ENCODE peak calls at places on chromosomes 2 and 18, in seven cellular contexts. One of them, this sample, is unnamed.

GRCh38 chr2:169007941-169008340 is 23.2 kb downstream of the ABCB11 start:
- DNase-seq in kidney epithelial cell: no peak
- DNase-seq in IMR-90: no peak
- DNase-seq in glutamatergic neuron: no peak
- DNase-seq in fibroblast of the aortic adventitia: no peak
- DNase-seq in fibroblast of pulmonary artery: no peak
- DNase-seq in WTC11: no peak
- DNase-seq in this sample: peak; percentile 19

GRCh38 chr2:23533014-23533730 is 148.2 kb downstream of the KLHL29 start:
- DNase-seq in kidney epithelial cell: no peak
- DNase-seq in IMR-90: no peak
- DNase-seq in glutamatergic neuron: peak; percentile 68
- DNase-seq in fibroblast of the aortic adventitia: no peak
- DNase-seq in fibroblast of pulmonary artery: no peak
- DNase-seq in WTC11: peak; percentile 33
- DNase-seq in this sample: no peak

GRCh38 chr2:54084600-54084999 is 30.8 kb upstream of the ACYP2 start:
- DNase-seq in kidney epithelial cell: no peak
- DNase-seq in IMR-90: peak; percentile 17
- DNase-seq in glutamatergic neuron: no peak
- DNase-seq in fibroblast of the aortic adventitia: no peak
- DNase-seq in fibroblast of pulmonary artery: peak; percentile 40
- DNase-seq in WTC11: no peak
- DNase-seq in this sample: peak; percentile 19

GRCh38 chr2:112660138-112660537 is 14.4 kb downstream of the SLC20A1 start:
- DNase-seq in kidney epithelial cell: no peak
- DNase-seq in IMR-90: no peak
- DNase-seq in glutamatergic neuron: no peak
- DNase-seq in fibroblast of the aortic adventitia: no peak
- DNase-seq in fibroblast of pulmonary artery: no peak
- DNase-seq in WTC11: no peak
- DNase-seq in this sample: no peak

GRCh38 chr2:17684008-17684407 is 69.6 kb downstream of the SMC6 start:
- DNase-seq in kidney epithelial cell: no peak
- DNase-seq in IMR-90: no peak
- DNase-seq in glutamatergic neuron: no peak
- DNase-seq in fibroblast of the aortic adventitia: no peak
- DNase-seq in fibroblast of pulmonary artery: no peak
- DNase-seq in WTC11: no peak
- DNase-seq in this sample: no peak

GRCh38 chr2:128318776-128319456 is at the start of gene HS6ST1:
- DNase-seq in kidney epithelial cell: no peak
- DNase-seq in IMR-90: peak; percentile 76
- DNase-seq in glutamatergic neuron: peak; percentile 96
- DNase-seq in fibroblast of the aortic adventitia: peak; percentile 66
- DNase-seq in fibroblast of pulmonary artery: peak; percentile 80
- DNase-seq in WTC11: peak; percentile 85
- DNase-seq in this sample: peak; percentile 81

GRCh38 chr2:31333527-31334183 is 80.9 kb downstream of the XDH start:
- DNase-seq in kidney epithelial cell: no peak
- DNase-seq in IMR-90: peak; percentile 84
- DNase-seq in glutamatergic neuron: peak; percentile 89
- DNase-seq in fibroblast of the aortic adventitia: peak; percentile 87
- DNase-seq in fibroblast of pulmonary artery: peak; percentile 85
- DNase-seq in WTC11: peak; percentile 93
- DNase-seq in this sample: peak; percentile 86

GRCh38 chr2:97751752-97752151 is 38.4 kb downstream of the ZAP70 start:
- DNase-seq in kidney epithelial cell: no peak
- DNase-seq in IMR-90: peak; percentile 53
- DNase-seq in glutamatergic neuron: no peak
- DNase-seq in fibroblast of the aortic adventitia: peak; percentile 16
- DNase-seq in fibroblast of pulmonary artery: peak; percentile 22
- DNase-seq in WTC11: no peak
- DNase-seq in this sample: peak; percentile 55

GRCh38 chr18:8046421-8046820 is 479.3 kb downstream of the PTPRM start:
- DNase-seq in kidney epithelial cell: no peak
- DNase-seq in IMR-90: no peak
- DNase-seq in glutamatergic neuron: no peak
- DNase-seq in fibroblast of the aortic adventitia: no peak
- DNase-seq in fibroblast of pulmonary artery: no peak
- DNase-seq in WTC11: no peak
- DNase-seq in this sample: no peak

GRCh38 chr2:172931923-172932520 is 143.6 kb upstream of the MAP3K20 start:
- DNase-seq in kidney epithelial cell: peak; percentile 23
- DNase-seq in IMR-90: peak; percentile 78
- DNase-seq in glutamatergic neuron: peak; percentile 70
- DNase-seq in fibroblast of the aortic adventitia: peak; percentile 86
- DNase-seq in fibroblast of pulmonary artery: peak; percentile 88
- DNase-seq in WTC11: peak; percentile 67
- DNase-seq in this sample: peak; percentile 55

GRCh38 chr2:233259745-233260144 is 8.3 kb downstream of the ATG16L1 start:
- DNase-seq in kidney epithelial cell: no peak
- DNase-seq in IMR-90: peak; percentile 52
- DNase-seq in glutamatergic neuron: no peak
- DNase-seq in fibroblast of the aortic adventitia: no peak
- DNase-seq in fibroblast of pulmonary artery: no peak
- DNase-seq in WTC11: no peak
- DNase-seq in this sample: peak; percentile 44

GRCh38 chr18:49768051-49768391 is 45.3 kb downstream of the ACAA2 start:
- DNase-seq in kidney epithelial cell: no peak
- DNase-seq in IMR-90: peak; percentile 65
- DNase-seq in glutamatergic neuron: peak; percentile 64
- DNase-seq in fibroblast of the aortic adventitia: peak; percentile 86
- DNase-seq in fibroblast of pulmonary artery: peak; percentile 89
- DNase-seq in WTC11: peak; percentile 80
- DNase-seq in this sample: peak; percentile 68

GRCh38 chr2:46988733-46989481 is 73.3 kb upstream of the MCFD2 start:
- DNase-seq in kidney epithelial cell: no peak
- DNase-seq in IMR-90: no peak
- DNase-seq in glutamatergic neuron: no peak
- DNase-seq in fibroblast of the aortic adventitia: no peak
- DNase-seq in fibroblast of pulmonary artery: no peak
- DNase-seq in WTC11: peak; percentile 49
- DNase-seq in this sample: no peak

GRCh38 chr2:197931661-197932312 is 127.4 kb downstream of the PLCL1 start:
- DNase-seq in kidney epithelial cell: no peak
- DNase-seq in IMR-90: peak; percentile 24
- DNase-seq in glutamatergic neuron: no peak
- DNase-seq in fibroblast of the aortic adventitia: peak; percentile 45
- DNase-seq in fibroblast of pulmonary artery: no peak
- DNase-seq in WTC11: no peak
- DNase-seq in this sample: no peak

GRCh38 chr2:73870084-73870483 is 22.7 kb upstream of the ACTG2 start:
- DNase-seq in kidney epithelial cell: no peak
- DNase-seq in IMR-90: peak; percentile 98
- DNase-seq in glutamatergic neuron: no peak
- DNase-seq in fibroblast of the aortic adventitia: peak; percentile 98
- DNase-seq in fibroblast of pulmonary artery: peak; percentile 94
- DNase-seq in WTC11: no peak
- DNase-seq in this sample: peak; percentile 97

GRCh38 chr18:33804258-33804657 is 226.2 kb downstream of the ASXL3 start:
- DNase-seq in kidney epithelial cell: no peak
- DNase-seq in IMR-90: peak; percentile 63
- DNase-seq in glutamatergic neuron: no peak
- DNase-seq in fibroblast of the aortic adventitia: peak; percentile 32
- DNase-seq in fibroblast of pulmonary artery: peak; percentile 60
- DNase-seq in WTC11: no peak
- DNase-seq in this sample: peak; percentile 76

GRCh38 chr2:216285641-216286156 is 86.6 kb downstream of the MARCHF4 start:
- DNase-seq in kidney epithelial cell: no peak
- DNase-seq in IMR-90: no peak
- DNase-seq in glutamatergic neuron: no peak
- DNase-seq in fibroblast of the aortic adventitia: no peak
- DNase-seq in fibroblast of pulmonary artery: no peak
- DNase-seq in WTC11: no peak
- DNase-seq in this sample: no peak

GRCh38 chr2:234953116-234954031 is 1.6 kb downstream of the SH3BP4 start:
- DNase-seq in kidney epithelial cell: no peak
- DNase-seq in IMR-90: no peak
- DNase-seq in glutamatergic neuron: no peak
- DNase-seq in fibroblast of the aortic adventitia: peak; percentile 52
- DNase-seq in fibroblast of pulmonary artery: peak; percentile 41
- DNase-seq in WTC11: peak; percentile 12
- DNase-seq in this sample: peak; percentile 43

GRCh38 chr2:208300847-208301618 is 35.0 kb downstream of the PIKFYVE start:
- DNase-seq in kidney epithelial cell: no peak
- DNase-seq in IMR-90: no peak
- DNase-seq in glutamatergic neuron: no peak
- DNase-seq in fibroblast of the aortic adventitia: no peak
- DNase-seq in fibroblast of pulmonary artery: no peak
- DNase-seq in WTC11: no peak
- DNase-seq in this sample: no peak

GRCh38 chr2:208304695-208305094 is 38.6 kb downstream of the PIKFYVE start:
- DNase-seq in kidney epithelial cell: no peak
- DNase-seq in IMR-90: no peak
- DNase-seq in glutamatergic neuron: no peak
- DNase-seq in fibroblast of the aortic adventitia: no peak
- DNase-seq in fibroblast of pulmonary artery: no peak
- DNase-seq in WTC11: no peak
- DNase-seq in this sample: no peak

GRCh38 chr2:208304157-208304556 is 38.1 kb downstream of the PIKFYVE start:
- DNase-seq in kidney epithelial cell: no peak
- DNase-seq in IMR-90: no peak
- DNase-seq in glutamatergic neuron: no peak
- DNase-seq in fibroblast of the aortic adventitia: no peak
- DNase-seq in fibroblast of pulmonary artery: no peak
- DNase-seq in WTC11: no peak
- DNase-seq in this sample: no peak

GRCh38 chr2:208311321-208311720 is 45.3 kb downstream of the PIKFYVE start:
- DNase-seq in kidney epithelial cell: no peak
- DNase-seq in IMR-90: no peak
- DNase-seq in glutamatergic neuron: no peak
- DNase-seq in fibroblast of the aortic adventitia: no peak
- DNase-seq in fibroblast of pulmonary artery: no peak
- DNase-seq in WTC11: no peak
- DNase-seq in this sample: no peak

GRCh38 chr2:208306291-208306690 is 40.2 kb downstream of the PIKFYVE start:
- DNase-seq in kidney epithelial cell: no peak
- DNase-seq in IMR-90: peak; percentile 74
- DNase-seq in glutamatergic neuron: no peak
- DNase-seq in fibroblast of the aortic adventitia: peak; percentile 7
- DNase-seq in fibroblast of pulmonary artery: peak; percentile 6
- DNase-seq in WTC11: no peak
- DNase-seq in this sample: peak; percentile 50
- TF ChIP-seq CTCF in kidney epithelial cell: no peak
- TF ChIP-seq CTCF in IMR-90: no peak
- TF ChIP-seq CTCF in glutamatergic neuron: no peak
- TF ChIP-seq CTCF in fibroblast of the aortic adventitia: no peak
- TF ChIP-seq CTCF in fibroblast of pulmonary artery: no peak
- TF ChIP-seq CTCF in WTC11: no peak
- TF ChIP-seq CTCF in this sample: no peak

GRCh38 chr2:26299488-26300092 is 46.4 kb upstream of the SELENOI start:
- DNase-seq in kidney epithelial cell: no peak
- DNase-seq in IMR-90: peak; percentile 68
- DNase-seq in glutamatergic neuron: no peak
- DNase-seq in fibroblast of the aortic adventitia: peak; percentile 80
- DNase-seq in fibroblast of pulmonary artery: peak; percentile 71
- DNase-seq in WTC11: no peak
- DNase-seq in this sample: peak; percentile 67

GRCh38 chr2:26309921-26310320 is 36.0 kb upstream of the SELENOI start:
- DNase-seq in kidney epithelial cell: no peak
- DNase-seq in IMR-90: no peak
- DNase-seq in glutamatergic neuron: no peak
- DNase-seq in fibroblast of the aortic adventitia: no peak
- DNase-seq in fibroblast of pulmonary artery: no peak
- DNase-seq in WTC11: no peak
- DNase-seq in this sample: no peak

GRCh38 chr2:26300234-26300641 is 45.7 kb upstream of the SELENOI start:
- DNase-seq in kidney epithelial cell: no peak
- DNase-seq in IMR-90: peak; percentile 28
- DNase-seq in glutamatergic neuron: no peak
- DNase-seq in fibroblast of the aortic adventitia: peak; percentile 50
- DNase-seq in fibroblast of pulmonary artery: peak; percentile 45
- DNase-seq in WTC11: no peak
- DNase-seq in this sample: peak; percentile 52

GRCh38 chr2:26302846-26303245 is 43.1 kb upstream of the SELENOI start:
- DNase-seq in kidney epithelial cell: no peak
- DNase-seq in IMR-90: no peak
- DNase-seq in glutamatergic neuron: no peak
- DNase-seq in fibroblast of the aortic adventitia: no peak
- DNase-seq in fibroblast of pulmonary artery: no peak
- DNase-seq in WTC11: no peak
- DNase-seq in this sample: no peak

GRCh38 chr2:26305575-26305974 is 40.4 kb upstream of the SELENOI start:
- DNase-seq in kidney epithelial cell: no peak
- DNase-seq in IMR-90: no peak
- DNase-seq in glutamatergic neuron: no peak
- DNase-seq in fibroblast of the aortic adventitia: no peak
- DNase-seq in fibroblast of pulmonary artery: no peak
- DNase-seq in WTC11: no peak
- DNase-seq in this sample: no peak
- TF ChIP-seq CTCF in kidney epithelial cell: no peak
- TF ChIP-seq CTCF in IMR-90: no peak
- TF ChIP-seq CTCF in glutamatergic neuron: no peak
- TF ChIP-seq CTCF in fibroblast of the aortic adventitia: no peak
- TF ChIP-seq CTCF in fibroblast of pulmonary artery: no peak
- TF ChIP-seq CTCF in WTC11: no peak
- TF ChIP-seq CTCF in this sample: no peak

GRCh38 chr18:10418836-10419235 is 35.6 kb upstream of the APCDD1 start:
- DNase-seq in kidney epithelial cell: no peak
- DNase-seq in IMR-90: no peak
- DNase-seq in glutamatergic neuron: no peak
- DNase-seq in fibroblast of the aortic adventitia: no peak
- DNase-seq in fibroblast of pulmonary artery: no peak
- DNase-seq in WTC11: no peak
- DNase-seq in this sample: no peak

GRCh38 chr18:10416020-10416419 is 38.4 kb upstream of the APCDD1 start:
- DNase-seq in kidney epithelial cell: no peak
- DNase-seq in IMR-90: no peak
- DNase-seq in glutamatergic neuron: no peak
- DNase-seq in fibroblast of the aortic adventitia: no peak
- DNase-seq in fibroblast of pulmonary artery: no peak
- DNase-seq in WTC11: no peak
- DNase-seq in this sample: no peak

GRCh38 chr18:10419420-10420103 is 34.9 kb upstream of the APCDD1 start:
- DNase-seq in kidney epithelial cell: no peak
- DNase-seq in IMR-90: peak; percentile 66
- DNase-seq in glutamatergic neuron: no peak
- DNase-seq in fibroblast of the aortic adventitia: peak; percentile 19
- DNase-seq in fibroblast of pulmonary artery: peak; percentile 9
- DNase-seq in WTC11: no peak
- DNase-seq in this sample: peak; percentile 88

GRCh38 chr18:10417679-10418078 is 36.8 kb upstream of the APCDD1 start:
- DNase-seq in kidney epithelial cell: no peak
- DNase-seq in IMR-90: no peak
- DNase-seq in glutamatergic neuron: no peak
- DNase-seq in fibroblast of the aortic adventitia: no peak
- DNase-seq in fibroblast of pulmonary artery: no peak
- DNase-seq in WTC11: no peak
- DNase-seq in this sample: peak; percentile 28

GRCh38 chr18:10417191-10417590 is 37.2 kb upstream of the APCDD1 start:
- DNase-seq in kidney epithelial cell: no peak
- DNase-seq in IMR-90: no peak
- DNase-seq in glutamatergic neuron: no peak
- DNase-seq in fibroblast of the aortic adventitia: no peak
- DNase-seq in fibroblast of pulmonary artery: no peak
- DNase-seq in WTC11: no peak
- DNase-seq in this sample: no peak
- TF ChIP-seq CTCF in kidney epithelial cell: no peak
- TF ChIP-seq CTCF in IMR-90: no peak
- TF ChIP-seq CTCF in glutamatergic neuron: no peak
- TF ChIP-seq CTCF in fibroblast of the aortic adventitia: no peak
- TF ChIP-seq CTCF in fibroblast of pulmonary artery: no peak
- TF ChIP-seq CTCF in WTC11: no peak
- TF ChIP-seq CTCF in this sample: no peak

GRCh38 chr18:68152770-68153169 is 562.1 kb downstream of the TMX3 start:
- DNase-seq in kidney epithelial cell: no peak
- DNase-seq in IMR-90: no peak
- DNase-seq in glutamatergic neuron: peak; percentile 18
- DNase-seq in fibroblast of the aortic adventitia: no peak
- DNase-seq in fibroblast of pulmonary artery: no peak
- DNase-seq in WTC11: peak; percentile 73
- DNase-seq in this sample: no peak
- TF ChIP-seq CTCF in kidney epithelial cell: no peak
- TF ChIP-seq CTCF in IMR-90: no peak
- TF ChIP-seq CTCF in glutamatergic neuron: no peak
- TF ChIP-seq CTCF in fibroblast of the aortic adventitia: no peak
- TF ChIP-seq CTCF in fibroblast of pulmonary artery: no peak
- TF ChIP-seq CTCF in WTC11: peak; percentile 18
- TF ChIP-seq CTCF in this sample: no peak

This sample was measured in fibroblast of lung.